ENCODE peak calls at places on chromosomes 2 and 18, in ten cellular contexts. W, D, B, F, C, P, U, N, Z and I are unnamed samples.

GRCh38 chr2:73920577-73921545 is 5.8 kb upstream of the DGUOK start:
- DNase-seq in B (no peak), N (no peak), D (no peak), F (no peak), U (no peak), C (peak), Z (peak), P (peak), W (peak), I (peak)

GRCh38 chr2:224984641-224985040 is 57.6 kb downstream of the DOCK10 start:
- DNase-seq in Z (no peak), P (no peak), U (no peak), B (no peak), D (no peak), C (no peak), W (no peak), N (no peak), F (no peak), I (no peak)

GRCh38 chr2:216694201-216694825 is 1.0 kb downstream of the IGFBP5 start:
- DNase-seq in C (no peak), F (peak), U (peak), Z (peak), B (no peak), N (peak), W (peak), D (peak), P (no peak), I (no peak)

GRCh38 chr18:78192044-78192443 is 787.6 kb upstream of the SALL3 start:
- DNase-seq in P (no peak), D (no peak), B (no peak), Z (no peak), C (peak), W (peak), U (no peak), N (no peak), F (no peak), I (no peak)

GRCh38 chr2:34368304-34368703 is 769.2 kb upstream of the FAM98A start:
- DNase-seq in D (no peak), U (no peak), W (no peak), F (no peak), P (no peak), Z (no peak), N (no peak), C (no peak), B (no peak), I (no peak)

GRCh38 chr2:21890041-21890440 is 766.3 kb downstream of the TDRD15 start:
- DNase-seq in Z (no peak), N (no peak), U (no peak), D (no peak), P (no peak), C (no peak), F (no peak), B (no peak), W (no peak), I (no peak)

GRCh38 chr2:168892327-168892726 is 2.1 kb upstream of the SPC25 start:
- DNase-seq in U (no peak), W (no peak), N (no peak), Z (no peak), B (no peak), F (no peak), C (no peak), D (no peak), P (no peak), I (no peak)

GRCh38 chr18:44601447-44601846 is 79.2 kb upstream of the SETBP1 start:
- DNase-seq in D (peak), F (no peak), U (no peak), N (no peak), P (no peak), Z (no peak), W (peak), B (no peak), C (peak), I (no peak)

GRCh38 chr2:38187416-38188127 is 111.6 kb upstream of the CYP1B1 start:
- DNase-seq in N (peak), F (no peak), C (no peak), U (peak), P (no peak), D (peak), B (no peak), Z (no peak), W (peak), I (no peak)

GRCh38 chr2:143001521-143001920 is 124.1 kb downstream of the KYNU start:
- DNase-seq in U (no peak), C (no peak), P (no peak), D (no peak), W (no peak), F (no peak), B (no peak), N (no peak), Z (no peak), I (no peak)

GRCh38 chr18:54004828-54005227 is 219.6 kb downstream of the MBD2 start:
- DNase-seq in P (no peak), C (peak), F (no peak), D (peak), N (no peak), W (no peak), B (no peak), U (no peak), Z (no peak), I (no peak)

GRCh38 chr2:181658444-181658843 is 1.5 kb upstream of the CERKL start:
- DNase-seq in C (no peak), W (no peak), N (no peak), P (no peak), U (no peak), Z (no peak), D (no peak), F (no peak), B (no peak), I (no peak)

GRCh38 chr18:76451475-76452331 is 43.3 kb downstream of the ZNF516 start:
- DNase-seq in Z (peak), F (no peak), D (no peak), U (no peak), P (no peak), B (no peak), W (no peak), C (no peak), N (no peak), I (no peak)

GRCh38 chr2:164126960-164127359 is 391.2 kb upstream of the FIGN start:
- DNase-seq in W (no peak), N (no peak), B (no peak), D (peak), F (no peak), C (no peak), P (no peak), U (no peak), Z (no peak), I (no peak)

GRCh38 chr2:62443886-62444285 is 62.1 kb downstream of the TMEM17 start:
- DNase-seq in D (no peak), W (no peak), P (no peak), B (no peak), C (no peak), N (no peak), U (no peak), F (no peak), Z (no peak), I (no peak)

GRCh38 chr2:102606353-102606752 is 13.0 kb upstream of the SLC9A2 start:
- DNase-seq in N (no peak), Z (no peak), D (peak), U (no peak), C (no peak), F (no peak), P (no peak), W (no peak), B (no peak), I (no peak)

GRCh38 chr2:109275120-109276040 is 146.4 kb downstream of the SH3RF3 start:
- DNase-seq in W (no peak), D (no peak), U (no peak), P (no peak), C (no peak), F (no peak), Z (no peak), B (no peak), N (no peak), I (peak)

GRCh38 chr2:39688181-39688580 is 22.5 kb downstream of the TMEM178A start:
- DNase-seq in Z (no peak), U (no peak), D (no peak), B (no peak), F (no peak), C (no peak), P (no peak), N (no peak), W (no peak), I (peak)

GRCh38 chr18:58996131-58996632 is 131.5 kb downstream of the ZNF532 start:
- DNase-seq in P (no peak), W (peak), F (no peak), B (no peak), D (peak), C (no peak), Z (no peak), N (no peak), U (peak), I (no peak)

GRCh38 chr2:38010995-38011394 is 65.0 kb downstream of the CYP1B1 start:
- DNase-seq in Z (no peak), D (no peak), W (no peak), U (no peak), P (no peak), C (no peak), B (no peak), N (no peak), F (no peak), I (no peak)

GRCh38 chr2:126722081-126722480 is 66.1 kb downstream of the GYPC start:
- DNase-seq in Z (no peak), P (no peak), W (no peak), N (no peak), U (no peak), C (no peak), B (no peak), F (no peak), D (peak), I (no peak)

GRCh38 chr2:187986392-187987105 is 305.1 kb upstream of the GULP1 start:
- DNase-seq in U (no peak), B (no peak), W (no peak), C (no peak), D (no peak), F (no peak), N (no peak), Z (no peak), P (no peak), I (no peak)

GRCh38 chr2:72765997-72766609 is 59.7 kb downstream of the EXOC6B start:
- DNase-seq in Z (no peak), B (no peak), U (no peak), C (no peak), N (no peak), D (peak), P (no peak), F (no peak), W (no peak), I (no peak)

GRCh38 chr18:77762632-77763031 is 513.0 kb downstream of the GALR1 start:
- DNase-seq in F (no peak), P (no peak), C (no peak), D (no peak), N (no peak), W (no peak), B (no peak), Z (no peak), U (no peak), I (no peak)